ENCODE peak calls at places on chromosomes 12 and 14, in seven cellular contexts. One of them, this sample, is unnamed.

GRCh38 chr12:131941116-131941986 is 8.4 kb upstream of the EP400 start:
- DNase-seq in hypothalamus: no peak
- DNase-seq in T follicular helper cell: no peak
- DNase-seq in central memory CD4-positive, alpha-beta T cell: no peak
- DNase-seq in ELR: no peak
- DNase-seq in activated T-cell treated with anti-CD3 and anti-CD28 coated beads for 1 hour: no peak
- DNase-seq in NAMALWA: no peak
- DNase-seq in this sample: no peak

GRCh38 chr14:64891839-64892375 is 12.2 kb upstream of the SPTB start:
- DNase-seq in T follicular helper cell: no peak
- DNase-seq in ELR: peak; percentile 76
- DNase-seq in NAMALWA: peak; percentile 62
- DNase-seq in activated T-cell treated with anti-CD3 and anti-CD28 coated beads for 1 hour: no peak
- DNase-seq in hypothalamus: no peak
- DNase-seq in central memory CD4-positive, alpha-beta T cell: peak; percentile 52
- DNase-seq in this sample: peak; percentile 91

GRCh38 chr14:32620724-32621123 is 291.6 kb downstream of the AKAP6 start:
- DNase-seq in central memory CD4-positive, alpha-beta T cell: no peak
- DNase-seq in activated T-cell treated with anti-CD3 and anti-CD28 coated beads for 1 hour: no peak
- DNase-seq in ELR: peak; percentile 57
- DNase-seq in T follicular helper cell: no peak
- DNase-seq in hypothalamus: no peak
- DNase-seq in NAMALWA: no peak
- DNase-seq in this sample: no peak

GRCh38 chr12:13661005-13661887 is 320.2 kb downstream of the GRIN2B start:
- DNase-seq in hypothalamus: peak; percentile 1
- DNase-seq in central memory CD4-positive, alpha-beta T cell: no peak
- DNase-seq in NAMALWA: peak; percentile 63
- DNase-seq in activated T-cell treated with anti-CD3 and anti-CD28 coated beads for 1 hour: no peak
- DNase-seq in ELR: peak; percentile 61
- DNase-seq in T follicular helper cell: no peak
- DNase-seq in this sample: peak; percentile 70

GRCh38 chr12:121806556-121807308 is 2.9 kb downstream of the SETD1B start:
- DNase-seq in ELR: no peak
- DNase-seq in central memory CD4-positive, alpha-beta T cell: no peak
- DNase-seq in T follicular helper cell: no peak
- DNase-seq in NAMALWA: no peak
- DNase-seq in hypothalamus: no peak
- DNase-seq in activated T-cell treated with anti-CD3 and anti-CD28 coated beads for 1 hour: no peak
- DNase-seq in this sample: peak; percentile 80

GRCh38 chr14:92494512-92494911 is 19.1 kb upstream of the RIN3 start:
- DNase-seq in T follicular helper cell: no peak
- DNase-seq in ELR: no peak
- DNase-seq in central memory CD4-positive, alpha-beta T cell: no peak
- DNase-seq in hypothalamus: no peak
- DNase-seq in activated T-cell treated with anti-CD3 and anti-CD28 coated beads for 1 hour: no peak
- DNase-seq in NAMALWA: no peak
- DNase-seq in this sample: no peak

GRCh38 chr12:52087961-52088820 is 8.7 kb downstream of the SMIM41 start:
- DNase-seq in activated T-cell treated with anti-CD3 and anti-CD28 coated beads for 1 hour: no peak
- DNase-seq in ELR: no peak
- DNase-seq in NAMALWA: peak; percentile 79
- DNase-seq in T follicular helper cell: no peak
- DNase-seq in hypothalamus: no peak
- DNase-seq in central memory CD4-positive, alpha-beta T cell: no peak
- DNase-seq in this sample: no peak

GRCh38 chr12:9868271-9868815 is 811 bp downstream of the CLEC2B start:
- DNase-seq in central memory CD4-positive, alpha-beta T cell: peak; percentile 17
- DNase-seq in NAMALWA: peak; percentile 69
- DNase-seq in ELR: no peak
- DNase-seq in T follicular helper cell: no peak
- DNase-seq in activated T-cell treated with anti-CD3 and anti-CD28 coated beads for 1 hour: no peak
- DNase-seq in hypothalamus: no peak
- DNase-seq in this sample: no peak

GRCh38 chr14:21202463-21203358 is 46.8 kb upstream of the OR5AU1 start:
- DNase-seq in ELR: no peak
- DNase-seq in central memory CD4-positive, alpha-beta T cell: no peak
- DNase-seq in activated T-cell treated with anti-CD3 and anti-CD28 coated beads for 1 hour: no peak
- DNase-seq in hypothalamus: no peak
- DNase-seq in T follicular helper cell: no peak
- DNase-seq in NAMALWA: peak; percentile 31
- DNase-seq in this sample: peak; percentile 13

GRCh38 chr12:2641209-2641608 is 153.6 kb upstream of the FKBP4 start:
- DNase-seq in central memory CD4-positive, alpha-beta T cell: no peak
- DNase-seq in NAMALWA: peak; percentile 26
- DNase-seq in activated T-cell treated with anti-CD3 and anti-CD28 coated beads for 1 hour: no peak
- DNase-seq in ELR: peak; percentile 58
- DNase-seq in T follicular helper cell: no peak
- DNase-seq in hypothalamus: no peak
- DNase-seq in this sample: no peak

GRCh38 chr14:61511558-61511924 is 183.8 kb upstream of the HIF1A start:
- DNase-seq in central memory CD4-positive, alpha-beta T cell: peak; percentile 19
- DNase-seq in activated T-cell treated with anti-CD3 and anti-CD28 coated beads for 1 hour: no peak
- DNase-seq in hypothalamus: no peak
- DNase-seq in ELR: no peak
- DNase-seq in NAMALWA: no peak
- DNase-seq in T follicular helper cell: no peak
- DNase-seq in this sample: peak; percentile 91

GRCh38 chr12:113471619-113472171 is at the start of gene LHX5:
- DNase-seq in central memory CD4-positive, alpha-beta T cell: no peak
- DNase-seq in NAMALWA: no peak
- DNase-seq in T follicular helper cell: no peak
- DNase-seq in activated T-cell treated with anti-CD3 and anti-CD28 coated beads for 1 hour: no peak
- DNase-seq in hypothalamus: no peak
- DNase-seq in ELR: no peak
- DNase-seq in this sample: peak; percentile 25

GRCh38 chr12:48824112-48824511 is 5.8 kb downstream of the CACNB3 start:
- DNase-seq in central memory CD4-positive, alpha-beta T cell: no peak
- DNase-seq in ELR: no peak
- DNase-seq in T follicular helper cell: no peak
- DNase-seq in hypothalamus: no peak
- DNase-seq in NAMALWA: no peak
- DNase-seq in activated T-cell treated with anti-CD3 and anti-CD28 coated beads for 1 hour: no peak
- DNase-seq in this sample: no peak

GRCh38 chr12:97756066-97756701 is 293.6 kb downstream of the RMST start:
- DNase-seq in NAMALWA: no peak
- DNase-seq in T follicular helper cell: no peak
- DNase-seq in ELR: no peak
- DNase-seq in central memory CD4-positive, alpha-beta T cell: no peak
- DNase-seq in hypothalamus: no peak
- DNase-seq in activated T-cell treated with anti-CD3 and anti-CD28 coated beads for 1 hour: no peak
- DNase-seq in this sample: no peak

GRCh38 chr12:93825926-93826599 is 148.9 kb downstream of the CRADD start:
- DNase-seq in hypothalamus: no peak
- DNase-seq in central memory CD4-positive, alpha-beta T cell: no peak
- DNase-seq in NAMALWA: no peak
- DNase-seq in activated T-cell treated with anti-CD3 and anti-CD28 coated beads for 1 hour: no peak
- DNase-seq in T follicular helper cell: no peak
- DNase-seq in ELR: no peak
- DNase-seq in this sample: peak; percentile 72

GRCh38 chr12:45130881-45131281 is 80.0 kb upstream of the DBX2 start:
- DNase-seq in activated T-cell treated with anti-CD3 and anti-CD28 coated beads for 1 hour: no peak
- DNase-seq in hypothalamus: no peak
- DNase-seq in NAMALWA: peak; percentile 86
- DNase-seq in ELR: peak; percentile 70
- DNase-seq in T follicular helper cell: peak; percentile 1
- DNase-seq in central memory CD4-positive, alpha-beta T cell: no peak
- DNase-seq in this sample: peak; percentile 44

GRCh38 chr14:62914025-62914424 is 131.2 kb downstream of the KCNH5 start:
- DNase-seq in T follicular helper cell: no peak
- DNase-seq in ELR: peak; percentile 16
- DNase-seq in NAMALWA: no peak
- DNase-seq in activated T-cell treated with anti-CD3 and anti-CD28 coated beads for 1 hour: no peak
- DNase-seq in hypothalamus: no peak
- DNase-seq in central memory CD4-positive, alpha-beta T cell: no peak
- DNase-seq in this sample: no peak

GRCh38 chr12:56635539-56636117 is 5.5 kb upstream of the BAZ2A start:
- DNase-seq in hypothalamus: no peak
- DNase-seq in NAMALWA: peak; percentile 70
- DNase-seq in T follicular helper cell: no peak
- DNase-seq in activated T-cell treated with anti-CD3 and anti-CD28 coated beads for 1 hour: no peak
- DNase-seq in central memory CD4-positive, alpha-beta T cell: no peak
- DNase-seq in ELR: no peak
- DNase-seq in this sample: no peak

GRCh38 chr12:48071808-48072207 is 34.1 kb downstream of the SENP1 start:
- DNase-seq in ELR: no peak
- DNase-seq in activated T-cell treated with anti-CD3 and anti-CD28 coated beads for 1 hour: no peak
- DNase-seq in central memory CD4-positive, alpha-beta T cell: no peak
- DNase-seq in hypothalamus: no peak
- DNase-seq in NAMALWA: no peak
- DNase-seq in T follicular helper cell: no peak
- DNase-seq in this sample: no peak

GRCh38 chr12:125079943-125080645 is 14.9 kb downstream of the AACS start:
- DNase-seq in NAMALWA: no peak
- DNase-seq in hypothalamus: no peak
- DNase-seq in ELR: no peak
- DNase-seq in activated T-cell treated with anti-CD3 and anti-CD28 coated beads for 1 hour: no peak
- DNase-seq in T follicular helper cell: no peak
- DNase-seq in central memory CD4-positive, alpha-beta T cell: no peak
- DNase-seq in this sample: no peak

GRCh38 chr12:6362383-6362782 is 13.0 kb downstream of the SCNN1A start:
- DNase-seq in T follicular helper cell: no peak
- DNase-seq in hypothalamus: no peak
- DNase-seq in NAMALWA: no peak
- DNase-seq in activated T-cell treated with anti-CD3 and anti-CD28 coated beads for 1 hour: no peak
- DNase-seq in central memory CD4-positive, alpha-beta T cell: no peak
- DNase-seq in ELR: no peak
- DNase-seq in this sample: no peak

GRCh38 chr12:52821071-52821730 is 7.3 kb upstream of the KRT4 start:
- DNase-seq in ELR: no peak
- DNase-seq in hypothalamus: no peak
- DNase-seq in central memory CD4-positive, alpha-beta T cell: no peak
- DNase-seq in T follicular helper cell: no peak
- DNase-seq in activated T-cell treated with anti-CD3 and anti-CD28 coated beads for 1 hour: no peak
- DNase-seq in NAMALWA: no peak
- DNase-seq in this sample: no peak

GRCh38 chr14:94571950-94572349 is 9.3 kb upstream of the SERPINA5 start:
- DNase-seq in T follicular helper cell: no peak
- DNase-seq in ELR: peak; percentile 27
- DNase-seq in activated T-cell treated with anti-CD3 and anti-CD28 coated beads for 1 hour: no peak
- DNase-seq in hypothalamus: no peak
- DNase-seq in NAMALWA: no peak
- DNase-seq in central memory CD4-positive, alpha-beta T cell: no peak
- DNase-seq in this sample: no peak

GRCh38 chr12:51848843-51849735 is 571 bp upstream of the FIGNL2 start:
- DNase-seq in central memory CD4-positive, alpha-beta T cell: no peak
- DNase-seq in T follicular helper cell: no peak
- DNase-seq in hypothalamus: no peak
- DNase-seq in activated T-cell treated with anti-CD3 and anti-CD28 coated beads for 1 hour: no peak
- DNase-seq in ELR: no peak
- DNase-seq in NAMALWA: no peak
- DNase-seq in this sample: no peak

GRCh38 chr12:116418551-116418950 is 140.6 kb upstream of the MAP1LC3B2 start:
- DNase-seq in NAMALWA: no peak
- DNase-seq in T follicular helper cell: no peak
- DNase-seq in hypothalamus: no peak
- DNase-seq in ELR: no peak
- DNase-seq in central memory CD4-positive, alpha-beta T cell: no peak
- DNase-seq in activated T-cell treated with anti-CD3 and anti-CD28 coated beads for 1 hour: no peak
- DNase-seq in this sample: no peak

GRCh38 chr14:99123208-99123870 is 148.7 kb downstream of the BCL11B start:
- DNase-seq in NAMALWA: no peak
- DNase-seq in hypothalamus: no peak
- DNase-seq in central memory CD4-positive, alpha-beta T cell: no peak
- DNase-seq in ELR: no peak
- DNase-seq in activated T-cell treated with anti-CD3 and anti-CD28 coated beads for 1 hour: no peak
- DNase-seq in T follicular helper cell: no peak
- DNase-seq in this sample: no peak

GRCh38 chr12:59808317-59808910 is 212.6 kb downstream of the SLC16A7 start:
- DNase-seq in central memory CD4-positive, alpha-beta T cell: peak; percentile 27
- DNase-seq in NAMALWA: peak; percentile 68
- DNase-seq in ELR: peak; percentile 60
- DNase-seq in T follicular helper cell: no peak
- DNase-seq in hypothalamus: no peak
- DNase-seq in activated T-cell treated with anti-CD3 and anti-CD28 coated beads for 1 hour: no peak
- DNase-seq in this sample: peak; percentile 62

GRCh38 chr14:26174395-26174794 is 423.4 kb downstream of the NOVA1 start:
- DNase-seq in T follicular helper cell: no peak
- DNase-seq in hypothalamus: no peak
- DNase-seq in activated T-cell treated with anti-CD3 and anti-CD28 coated beads for 1 hour: no peak
- DNase-seq in central memory CD4-positive, alpha-beta T cell: no peak
- DNase-seq in NAMALWA: no peak
- DNase-seq in ELR: no peak
- DNase-seq in this sample: no peak

GRCh38 chr12:64840949-64841717 is 16.7 kb downstream of the TBC1D30 start:
- DNase-seq in ELR: no peak
- DNase-seq in hypothalamus: no peak
- DNase-seq in T follicular helper cell: no peak
- DNase-seq in NAMALWA: no peak
- DNase-seq in activated T-cell treated with anti-CD3 and anti-CD28 coated beads for 1 hour: no peak
- DNase-seq in central memory CD4-positive, alpha-beta T cell: no peak
- DNase-seq in this sample: no peak

GRCh38 chr12:32896438-32897275 is at the start of gene PKP2:
- DNase-seq in ELR: no peak
- DNase-seq in hypothalamus: no peak
- DNase-seq in activated T-cell treated with anti-CD3 and anti-CD28 coated beads for 1 hour: no peak
- DNase-seq in NAMALWA: no peak
- DNase-seq in central memory CD4-positive, alpha-beta T cell: no peak
- DNase-seq in T follicular helper cell: no peak
- DNase-seq in this sample: peak; percentile 69

GRCh38 chr12:53101931-53102781 is 1.1 kb upstream of the SOAT2 start:
- DNase-seq in central memory CD4-positive, alpha-beta T cell: no peak
- DNase-seq in NAMALWA: no peak
- DNase-seq in activated T-cell treated with anti-CD3 and anti-CD28 coated beads for 1 hour: no peak
- DNase-seq in T follicular helper cell: no peak
- DNase-seq in hypothalamus: no peak
- DNase-seq in ELR: no peak
- DNase-seq in this sample: no peak

GRCh38 chr12:34393821-34394150 is 371.5 kb downstream of the ALG10 start:
- DNase-seq in ELR: no peak
- DNase-seq in NAMALWA: no peak
- DNase-seq in hypothalamus: no peak
- DNase-seq in T follicular helper cell: no peak
- DNase-seq in central memory CD4-positive, alpha-beta T cell: no peak
- DNase-seq in activated T-cell treated with anti-CD3 and anti-CD28 coated beads for 1 hour: no peak
- DNase-seq in this sample: no peak

GRCh38 chr14:23076785-23077408 is 18.0 kb downstream of the ACIN1 start:
- DNase-seq in hypothalamus: no peak
- DNase-seq in ELR: peak; percentile 67
- DNase-seq in central memory CD4-positive, alpha-beta T cell: peak; percentile 31
- DNase-seq in T follicular helper cell: no peak
- DNase-seq in activated T-cell treated with anti-CD3 and anti-CD28 coated beads for 1 hour: no peak
- DNase-seq in NAMALWA: peak; percentile 72
- DNase-seq in this sample: peak; percentile 34

GRCh38 chr12:95942532-95943230 is at the start of gene CCDC38:
- DNase-seq in NAMALWA: peak; percentile 91
- DNase-seq in hypothalamus: peak; percentile 57
- DNase-seq in central memory CD4-positive, alpha-beta T cell: peak; percentile 80
- DNase-seq in ELR: peak; percentile 88
- DNase-seq in T follicular helper cell: peak; percentile 75
- DNase-seq in activated T-cell treated with anti-CD3 and anti-CD28 coated beads for 1 hour: peak; percentile 67
- DNase-seq in this sample: peak; percentile 62

GRCh38 chr14:26113930-26114329 is 483.9 kb downstream of the NOVA1 start:
- DNase-seq in ELR: no peak
- DNase-seq in NAMALWA: no peak
- DNase-seq in hypothalamus: no peak
- DNase-seq in activated T-cell treated with anti-CD3 and anti-CD28 coated beads for 1 hour: no peak
- DNase-seq in T follicular helper cell: no peak
- DNase-seq in central memory CD4-positive, alpha-beta T cell: no peak
- DNase-seq in this sample: no peak

GRCh38 chr12:43294881-43295280 is 257.1 kb downstream of the ADAMTS20 start:
- DNase-seq in activated T-cell treated with anti-CD3 and anti-CD28 coated beads for 1 hour: no peak
- DNase-seq in NAMALWA: no peak
- DNase-seq in T follicular helper cell: no peak
- DNase-seq in hypothalamus: no peak
- DNase-seq in central memory CD4-positive, alpha-beta T cell: no peak
- DNase-seq in ELR: no peak
- DNase-seq in this sample: no peak

GRCh38 chr12:510071-510825 is 50.5 kb downstream of the B4GALNT3 start:
- DNase-seq in central memory CD4-positive, alpha-beta T cell: no peak
- DNase-seq in ELR: peak; percentile 17
- DNase-seq in hypothalamus: no peak
- DNase-seq in NAMALWA: no peak
- DNase-seq in T follicular helper cell: no peak
- DNase-seq in activated T-cell treated with anti-CD3 and anti-CD28 coated beads for 1 hour: no peak
- DNase-seq in this sample: no peak

GRCh38 chr14:104192146-104192882 is 53.9 kb downstream of the KIF26A start:
- DNase-seq in ELR: no peak
- DNase-seq in hypothalamus: no peak
- DNase-seq in central memory CD4-positive, alpha-beta T cell: no peak
- DNase-seq in T follicular helper cell: no peak
- DNase-seq in NAMALWA: no peak
- DNase-seq in activated T-cell treated with anti-CD3 and anti-CD28 coated beads for 1 hour: no peak
- DNase-seq in this sample: no peak